ENCODE peak calls at places on chromosomes 12 and 14, in five cellular contexts. N is IMR-90, B is adrenal gland, O is transverse colon, L is testis. V is an unnamed sample.

GRCh38 chr14:31414190-31414833 is 6.0 kb downstream of the HEATR5A start:
- DNase-seq in N (peak), B (no peak), O (no peak), L (no peak), V (no peak)

GRCh38 chr12:17134315-17134714 is 528.4 kb upstream of the LMO3 start:
- DNase-seq in N (no peak), B (no peak), O (no peak), L (no peak), V (no peak)

GRCh38 chr12:107581616-107582015 is 104.0 kb upstream of the PWP1 start:
- DNase-seq in N (no peak), B (no peak), O (no peak), L (no peak), V (no peak)

GRCh38 chr14:94659953-94660946 is 48.1 kb downstream of the SERPINA3 start:
- DNase-seq in N (no peak), B (no peak), O (no peak), L (no peak), V (no peak)

GRCh38 chr14:24785698-24786097 is 151.7 kb upstream of the GZMB start:
- DNase-seq in N (no peak), B (no peak), O (no peak), L (no peak), V (no peak)

GRCh38 chr14:91333640-91334039 is 84.0 kb downstream of the CCDC88C start:
- DNase-seq in N (no peak), B (no peak), O (no peak), L (no peak), V (no peak)

GRCh38 chr12:10634427-10634826 is 21.0 kb upstream of the MAGOHB start:
- DNase-seq in N (peak), B (no peak), O (no peak), L (no peak), V (peak)

GRCh38 chr14:76550534-76550933 is 174.6 kb downstream of the ESRRB start:
- DNase-seq in N (no peak), B (no peak), O (no peak), L (no peak), V (no peak)

GRCh38 chr14:74634481-74634880 is 22.4 kb upstream of the LTBP2 start:
- DNase-seq in N (peak), B (no peak), O (no peak), L (no peak), V (no peak)

GRCh38 chr12:124659003-124659402 is 91.6 kb upstream of the NCOR2 start:
- DNase-seq in N (no peak), B (no peak), O (no peak), L (no peak), V (no peak)

GRCh38 chr12:67456281-67456918 is 187.2 kb downstream of the CAND1 start:
- DNase-seq in N (peak), B (peak), O (no peak), L (peak), V (peak)

GRCh38 chr14:99703381-99703780 is 19.3 kb downstream of the CYP46A1 start:
- DNase-seq in N (no peak), B (no peak), O (no peak), L (no peak), V (no peak)

GRCh38 chr14:104977681-104978647 is at the start of gene AHNAK2:
- DNase-seq in N (peak), B (peak), O (peak), L (peak), V (no peak)

GRCh38 chr12:30145351-30146017 is 361.7 kb upstream of the TMTC1 start:
- DNase-seq in N (no peak), B (no peak), O (no peak), L (no peak), V (no peak)

GRCh38 chr12:1972260-1972659 is 32.0 kb downstream of the DCP1B start:
- DNase-seq in N (peak), B (no peak), O (no peak), L (no peak), V (no peak)

GRCh38 chr12:59036973-59037807 is 116.9 kb upstream of the LRIG3 start:
- DNase-seq in N (peak), B (no peak), O (no peak), L (no peak), V (no peak)

DNA sequence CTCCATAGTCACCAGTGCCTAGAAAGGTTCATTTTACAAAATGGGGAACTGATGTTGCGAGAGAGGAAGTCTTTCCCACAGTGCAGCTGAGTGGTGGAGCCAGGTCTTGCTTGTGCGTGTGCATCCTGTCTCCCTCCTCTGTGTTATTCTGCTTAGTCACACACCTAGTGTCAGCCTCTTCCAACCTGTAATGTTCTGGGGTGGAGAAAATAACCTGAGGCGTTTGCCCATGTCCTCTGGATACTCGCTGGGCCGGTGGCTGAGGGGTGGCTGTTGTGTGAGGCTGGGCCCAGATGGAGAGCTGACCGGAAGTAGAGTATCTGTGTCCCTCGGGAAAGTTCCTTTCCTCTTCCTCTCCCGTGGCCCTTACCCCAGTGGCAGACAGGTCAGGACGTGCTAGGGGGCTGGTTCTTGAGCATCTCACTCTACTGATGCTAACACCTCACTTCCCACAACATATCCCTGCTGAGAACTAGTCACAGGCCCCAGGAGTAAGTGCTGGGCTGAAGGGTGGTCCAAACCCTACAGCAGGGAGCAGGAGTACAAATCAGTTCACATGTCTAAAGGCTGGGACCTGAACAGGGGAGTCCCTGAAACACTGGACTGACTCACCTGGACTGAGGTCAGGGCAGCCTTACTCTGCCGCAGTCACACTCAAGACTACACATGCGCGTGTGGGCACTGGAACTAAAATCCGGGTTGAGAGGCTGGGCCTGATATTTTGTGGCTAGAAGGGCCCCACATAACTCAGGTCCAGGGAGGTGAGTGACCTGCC is 7.0 kb downstream of the MLF2 start:
- DNase-seq in N (no peak), B (no peak), O (no peak), L (no peak), V (no peak)
- TF ChIP-seq POLR2A in N (no peak), B (no peak), O (no peak), L (no peak), V (no peak)

GRCh38 chr12:12008931-12009611 is 61.7 kb upstream of the BCL2L14 start:
- DNase-seq in N (peak), B (no peak), O (no peak), L (no peak), V (peak)
- TF ChIP-seq POLR2A in N (no peak), B (no peak), O (no peak), L (no peak), V (no peak)

DNA sequence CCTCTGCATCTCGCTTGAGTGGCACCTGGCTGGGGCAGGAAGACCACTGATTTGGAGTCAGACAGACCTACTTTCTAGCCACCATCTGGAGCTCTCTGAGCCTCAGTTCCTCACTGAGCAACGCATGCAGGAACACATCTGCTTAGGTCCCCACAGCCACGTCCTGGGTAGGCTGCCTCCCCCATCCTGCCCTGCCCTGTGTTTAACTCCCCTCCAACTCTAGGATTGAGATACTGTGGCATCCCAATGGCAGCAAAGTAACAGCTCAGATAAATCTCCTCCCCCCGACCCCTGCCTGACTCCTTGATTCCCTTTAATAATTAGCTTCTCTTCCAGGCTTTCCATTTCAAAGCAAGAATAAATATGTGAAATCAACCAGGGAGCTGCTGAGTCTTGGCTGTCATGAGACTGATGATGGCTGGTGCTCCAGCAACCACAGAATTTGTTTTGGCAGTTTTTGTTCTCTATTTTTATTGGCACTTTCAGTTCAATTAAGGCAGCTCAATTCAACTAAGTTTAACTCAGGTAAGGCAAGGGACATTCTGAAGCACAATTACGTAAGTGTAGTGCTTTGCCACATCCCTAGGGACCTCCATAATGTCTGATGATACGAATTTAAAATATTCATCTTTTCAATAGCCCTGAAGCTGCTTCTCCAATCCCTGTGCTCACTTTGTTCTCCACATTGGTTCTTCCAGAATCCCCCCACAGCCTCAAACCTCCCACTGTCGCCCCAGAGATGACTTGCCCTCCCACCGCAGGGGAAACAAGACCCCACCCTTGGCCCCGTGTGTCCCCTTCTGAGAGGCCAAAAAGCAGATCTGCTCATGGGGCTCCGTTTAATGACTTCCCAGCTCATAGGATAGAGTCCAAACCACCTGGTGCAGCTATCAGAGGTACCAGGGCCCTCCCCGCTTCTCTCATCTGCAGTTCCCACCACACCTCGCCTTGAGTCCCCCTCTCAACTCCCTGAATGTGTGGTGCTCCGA is 58.2 kb downstream of the ESR2 start:
- DNase-seq in N (no peak), B (no peak), O (peak), L (no peak), V (no peak)
- TF ChIP-seq POLR2A in N (no peak), B (no peak), O (no peak), L (no peak), V (no peak)

DNA sequence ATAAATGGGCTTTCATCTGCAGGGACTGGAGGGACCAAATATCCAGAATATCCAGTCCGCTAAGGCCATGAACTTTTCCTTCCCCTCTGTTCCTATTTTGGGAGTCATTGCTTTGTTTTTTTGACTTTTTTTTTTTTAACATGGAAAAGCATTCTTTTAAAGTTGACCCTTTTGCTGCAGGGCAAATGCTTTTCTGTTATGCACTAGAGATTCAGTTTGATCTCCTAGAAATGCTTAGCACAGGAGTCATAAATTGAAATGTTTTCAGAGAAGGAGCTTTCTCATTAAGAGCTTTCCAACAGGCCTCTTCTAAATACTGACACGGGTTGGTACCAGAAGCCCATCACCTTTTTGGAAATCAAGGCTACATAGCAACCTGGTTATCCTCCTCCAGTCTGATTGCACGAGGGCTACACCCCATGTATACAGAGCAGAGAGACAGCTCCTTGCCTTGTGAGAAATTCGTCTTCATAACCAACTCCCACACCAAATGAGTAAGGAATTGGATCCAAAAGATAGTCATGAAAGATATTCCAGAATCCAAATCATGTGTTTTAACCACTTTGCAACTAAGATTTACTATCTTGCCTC is 389.6 kb downstream of the ZFP36L1 start:
- DNase-seq in N (no peak), B (no peak), O (no peak), L (no peak), V (no peak)
- TF ChIP-seq POLR2A in N (no peak), B (no peak), O (no peak), L (no peak), V (no peak)

V was measured in H54.